ENCODE peak calls at places on chromosomes 11 and 22, in seven cellular contexts. A is OCI-LY7, G is neural progenitor cell, Y is GM23338, S is GM23248, C is HCT116, K is PC-3. M is an unnamed sample.
A peak's percentile ranks its signal among the peaks of the same experiment; 100 is the strongest.

GRCh38 chr11:57379732-57380131 is 1.2 kb downstream of the PRG3 start:
- DNase-seq in A (no peak), G (peak; percentile 81), Y (peak; percentile 93), S (peak; percentile 53), C (no peak), K (peak; percentile 65), M (peak; percentile 11)

GRCh38 chr22:23537421-23537820 is 42.7 kb downstream of the IGLL1 start:
- DNase-seq in A (no peak), G (no peak), Y (no peak), S (no peak), C (no peak), K (no peak), M (no peak)

GRCh38 chr11:61711493-61711892 is 31.3 kb downstream of the DAGLA start:
- DNase-seq in A (no peak), G (no peak), Y (no peak), S (no peak), C (no peak), K (no peak), M (no peak)

GRCh38 chr11:130817608-130817944 is 98.7 kb downstream of the SNX19 start:
- DNase-seq in A (no peak), G (no peak), Y (no peak), S (peak; percentile 72), C (no peak), K (no peak), M (peak; percentile 77)

GRCh38 chr11:29328961-29329441 is 687.8 kb downstream of the KCNA4 start:
- DNase-seq in A (peak; percentile 19), G (peak; percentile 46), Y (peak; percentile 28), S (peak; percentile 72), C (peak; percentile 62), K (peak; percentile 77), M (peak; percentile 36)

GRCh38 chr11:107591446-107592236 is 694 bp downstream of the ELMOD1 start:
- DNase-seq in A (no peak), G (peak; percentile 68), Y (peak; percentile 62), S (peak; percentile 70), C (no peak), K (peak; percentile 29), M (peak; percentile 11)

GRCh38 chr22:23106906-23107367 is 34.9 kb downstream of the RSPH14 start:
- DNase-seq in A (no peak), G (no peak), Y (no peak), S (no peak), C (no peak), K (no peak), M (no peak)

GRCh38 chr11:12380565-12381325 is 3.4 kb downstream of the PARVA start:
- DNase-seq in A (no peak), G (no peak), Y (no peak), S (no peak), C (no peak), K (no peak), M (no peak)

GRCh38 chr22:45172872-45173585 is 9.3 kb downstream of the NUP50 start:
- DNase-seq in A (no peak), G (no peak), Y (no peak), S (no peak), C (no peak), K (no peak), M (no peak)

GRCh38 chr11:72745925-72746550 is 6.2 kb downstream of the ARAP1 start:
- DNase-seq in A (no peak), G (no peak), Y (no peak), S (no peak), C (no peak), K (no peak), M (no peak)

GRCh38 chr11:63023851-63024648 is 8.4 kb upstream of the SLC22A8 start:
- DNase-seq in A (peak; percentile 73), G (peak; percentile 89), Y (peak; percentile 91), S (peak; percentile 85), C (peak; percentile 57), K (peak; percentile 93), M (peak; percentile 71)

GRCh38 chr11:70900540-70900939 is 351.8 kb downstream of the SHANK2 start:
- DNase-seq in A (no peak), G (peak; percentile 48), Y (no peak), S (no peak), C (no peak), K (no peak), M (no peak)

GRCh38 chr22:25495286-25495685 is 69.2 kb upstream of the GRK3 start:
- DNase-seq in A (no peak), G (no peak), Y (no peak), S (no peak), C (no peak), K (no peak), M (no peak)
- TF ChIP-seq EZH2phosphoT487 in A (no peak), G (no peak), Y (no peak), S (no peak), C (no peak), K (no peak), M (no peak)

DNA sequence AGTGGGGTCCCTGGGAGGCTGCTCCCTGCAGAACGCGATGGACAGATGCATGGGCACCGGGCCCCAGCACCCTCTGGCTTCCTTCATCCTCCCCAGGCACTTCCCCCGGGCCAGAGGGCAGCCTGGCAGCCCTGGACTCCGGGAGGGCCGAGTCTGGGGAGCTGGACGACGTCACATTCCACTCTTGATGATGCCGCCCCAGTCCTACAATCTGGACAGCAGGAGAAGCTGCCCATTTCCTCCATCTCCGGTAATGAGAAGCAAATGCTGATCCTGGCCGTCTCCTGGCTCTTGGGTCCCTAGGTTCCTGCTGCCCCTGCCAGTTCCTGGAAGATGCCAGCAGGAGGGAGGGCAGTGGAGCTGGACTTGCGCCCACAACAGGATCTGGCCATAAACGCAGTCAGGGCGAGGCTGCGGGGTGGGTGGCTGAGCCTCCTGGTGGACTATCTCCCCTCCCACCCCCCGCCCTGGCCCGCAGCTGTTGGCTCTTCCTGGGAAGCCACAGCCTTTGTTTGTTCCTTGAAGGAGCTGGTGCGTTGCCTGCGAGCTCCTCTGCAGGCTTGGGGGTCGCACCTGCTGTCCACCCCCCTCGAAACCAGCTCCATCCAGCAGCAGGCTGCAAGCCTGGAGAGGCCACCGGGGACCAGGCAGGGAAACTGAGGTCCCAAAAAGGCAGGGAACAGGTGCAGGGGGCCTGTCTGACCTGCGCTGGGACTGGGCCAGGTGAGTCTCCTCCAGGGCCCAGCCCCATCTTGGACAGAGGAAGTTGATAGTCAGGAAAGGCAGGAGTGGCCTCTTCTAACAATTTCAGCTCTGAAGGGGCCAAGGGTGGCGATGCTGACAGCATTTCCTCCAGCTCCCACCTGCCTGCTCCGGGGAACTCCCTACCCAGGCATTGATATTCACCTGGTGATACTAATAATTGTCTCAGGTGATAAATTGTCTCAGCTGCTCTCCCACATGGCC is 17.9 kb upstream of the MUC6 start:
- DNase-seq in A (no peak), G (no peak), Y (no peak), S (peak; percentile 69), C (no peak), K (peak; percentile 83), M (no peak)
- TF ChIP-seq EZH2phosphoT487 in A (no peak), G (no peak), Y (no peak), S (no peak), C (no peak), K (no peak), M (no peak)

GRCh38 chr11:65960824-65961266 is 689 bp upstream of the SART1 start:
- DNase-seq in A (no peak), G (no peak), Y (no peak), S (no peak), C (no peak), K (no peak), M (no peak)

GRCh38 chr11:65958774-65959420 is 2.6 kb upstream of the SART1 start:
- DNase-seq in A (no peak), G (no peak), Y (peak; percentile 40), S (no peak), C (no peak), K (no peak), M (no peak)

GRCh38 chr11:65954771-65955170 is 6.8 kb upstream of the SART1 start:
- DNase-seq in A (no peak), G (no peak), Y (no peak), S (no peak), C (no peak), K (no peak), M (no peak)

GRCh38 chr11:65961267-65962135 is at the start of gene SART1:
- DNase-seq in A (peak; percentile 99), G (peak; percentile 99), Y (peak; percentile 99), S (peak; percentile 99), C (peak; percentile 95), K (peak; percentile 98), M (peak; percentile 97)

DNA sequence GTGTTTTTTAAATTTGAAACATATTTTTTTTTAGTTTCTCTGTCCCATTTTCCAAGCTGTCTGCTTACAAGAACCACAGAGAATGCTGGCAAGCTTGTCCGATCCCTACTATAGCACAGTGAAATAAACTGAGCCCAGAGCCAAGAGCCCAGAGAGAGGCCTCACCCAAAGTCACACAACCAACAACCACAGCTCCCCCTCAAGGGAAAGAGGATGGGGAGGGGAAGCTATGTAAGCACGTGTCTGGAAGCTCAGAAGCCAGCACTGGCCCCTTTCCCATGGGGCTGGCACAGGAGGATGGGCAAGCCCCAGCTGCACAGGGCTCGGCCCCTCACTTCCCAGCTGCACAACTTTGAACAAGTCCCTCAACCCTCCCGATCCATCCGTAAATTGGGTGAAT is 3.2 kb upstream of the SART1 start:
- DNase-seq in A (no peak), G (no peak), Y (no peak), S (no peak), C (no peak), K (no peak), M (no peak)
- TF ChIP-seq EZH2phosphoT487 in A (no peak), G (no peak), Y (no peak), S (no peak), C (no peak), K (no peak), M (no peak)

GRCh38 chr11:74487875-74488274 is 5.6 kb downstream of the LIPT2 start:
- DNase-seq in A (peak; percentile 19), G (peak; percentile 21), Y (peak; percentile 55), S (no peak), C (peak; percentile 32), K (peak; percentile 59), M (no peak)
- TF ChIP-seq EZH2phosphoT487 in A (no peak), G (no peak), Y (no peak), S (no peak), C (no peak), K (no peak), M (no peak)

M was measured in MM.1S.